ENCODE peak calls at places on chromosome 22, in five cellular contexts. Z is SK-N-SH, R is K562, M is H1, V is HCT116. W is an unnamed sample.

GRCh38 chr22:37638351-37639069 is 959 bp upstream of the SH3BP1 start:
- DNase-seq in Z (no peak), M (no peak), R (no peak), V (no peak), W (no peak)

GRCh38 chr22:35568751-35569725 is 28.4 kb downstream of the RASD2 start:
- DNase-seq in V (no peak), Z (no peak), R (no peak), M (no peak), W (no peak)

GRCh38 chr22:25334091-25334490 is 114.7 kb downstream of the CRYBB2 start:
- DNase-seq in Z (no peak), V (peak), R (peak), M (no peak), W (peak)

GRCh38 chr22:31749636-31750364 is at the start of gene PRR14L:
- DNase-seq in V (peak), R (peak), M (peak), Z (peak), W (peak)

GRCh38 chr22:42065408-42066132 is 5.0 kb downstream of the NAGA start:
- DNase-seq in Z (no peak), V (no peak), M (no peak), R (no peak), W (no peak)

GRCh38 chr22:17767236-17768065 is 6.8 kb downstream of the BID start:
- DNase-seq in M (no peak), Z (no peak), V (no peak), R (no peak), W (no peak)

GRCh38 chr22:49951001-49951677 is 9.4 kb upstream of the PIM3 start:
- DNase-seq in V (no peak), M (no peak), Z (no peak), R (no peak), W (peak)

GRCh38 chr22:41271787-41272186 is 14.2 kb downstream of the RANGAP1 start:
- DNase-seq in R (no peak), M (no peak), V (no peak), Z (no peak), W (no peak)

GRCh38 chr22:37496651-37497599 is 10.7 kb upstream of the MFNG start:
- DNase-seq in M (no peak), R (no peak), V (no peak), Z (peak), W (no peak)

GRCh38 chr22:48100685-48101417 is 1338.4 kb downstream of the TBC1D22A start:
- DNase-seq in V (no peak), Z (no peak), R (no peak), M (no peak), W (no peak)

GRCh38 chr22:44648821-44649566 is 53.0 kb upstream of the PRR5 start:
- DNase-seq in R (no peak), M (no peak), Z (peak), V (no peak), W (no peak)

GRCh38 chr22:37569009-37569920 is 9.0 kb downstream of the CDC42EP1 start:
- DNase-seq in M (no peak), V (no peak), R (peak), Z (no peak), W (no peak)

GRCh38 chr22:49540571-49541450 is 286.9 kb downstream of the BRD1 start:
- DNase-seq in V (no peak), Z (no peak), M (no peak), R (no peak), W (no peak)

GRCh38 chr22:20128902-20129746 is 2.5 kb upstream of the ZDHHC8 start:
- DNase-seq in Z (no peak), R (peak), V (no peak), M (no peak), W (no peak)

DNA sequence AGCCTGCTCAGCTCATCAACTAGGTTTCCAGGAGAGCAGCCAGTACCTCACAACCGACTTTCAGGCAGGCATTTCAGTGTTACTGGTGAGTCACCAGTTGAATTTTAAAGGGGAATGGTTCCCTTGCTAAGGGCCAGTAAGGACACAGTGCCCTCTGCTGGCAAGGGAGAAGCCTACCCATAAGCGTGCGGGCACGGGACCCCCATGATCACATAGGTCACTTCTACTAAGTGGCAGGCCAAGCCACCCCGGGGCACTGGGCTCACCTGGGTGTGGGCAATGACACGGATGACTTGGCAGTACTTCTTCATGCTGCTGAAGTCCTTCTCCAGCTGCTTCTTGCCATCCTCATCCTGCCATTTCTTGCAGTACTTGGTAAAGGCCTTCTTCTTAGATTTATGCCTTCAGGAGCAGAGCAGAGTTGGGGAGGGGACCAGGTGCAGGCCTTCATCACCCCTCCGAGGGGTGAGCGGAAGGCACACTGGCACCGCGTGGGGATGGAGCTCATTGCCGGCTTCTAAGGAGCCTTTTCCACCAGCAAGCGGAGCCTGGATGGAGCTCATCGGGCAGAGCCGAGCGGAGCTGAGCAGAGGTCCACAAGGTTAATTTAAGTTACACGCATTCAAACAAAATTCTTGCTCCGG is 2.9 kb downstream of the RPL3 start:
- DNase-seq in M (no peak), V (peak), Z (peak), R (no peak), W (no peak)
- TF ChIP-seq JUND in M (peak), V (no peak), Z (peak), R (peak), W (no peak)

GRCh38 chr22:30045001-30045887 is 35.0 kb upstream of the HORMAD2 start:
- DNase-seq in Z (no peak), R (no peak), V (no peak), M (no peak), W (no peak)

GRCh38 chr22:30045901-30046715 is 34.2 kb upstream of the HORMAD2 start:
- DNase-seq in Z (no peak), M (no peak), R (no peak), V (no peak), W (no peak)

GRCh38 chr22:30046716-30047363 is 33.4 kb upstream of the HORMAD2 start:
- DNase-seq in R (no peak), Z (no peak), V (no peak), M (no peak), W (no peak)

GRCh38 chr22:30048711-30049110 is 31.6 kb upstream of the HORMAD2 start:
- DNase-seq in Z (no peak), M (no peak), R (no peak), V (no peak), W (no peak)

GRCh38 chr22:30047364-30047738 is 32.9 kb upstream of the HORMAD2 start:
- DNase-seq in V (no peak), Z (no peak), M (no peak), R (no peak), W (peak)
- TF ChIP-seq JUND in V (no peak), Z (no peak), M (no peak), R (no peak), W (no peak)

DNA sequence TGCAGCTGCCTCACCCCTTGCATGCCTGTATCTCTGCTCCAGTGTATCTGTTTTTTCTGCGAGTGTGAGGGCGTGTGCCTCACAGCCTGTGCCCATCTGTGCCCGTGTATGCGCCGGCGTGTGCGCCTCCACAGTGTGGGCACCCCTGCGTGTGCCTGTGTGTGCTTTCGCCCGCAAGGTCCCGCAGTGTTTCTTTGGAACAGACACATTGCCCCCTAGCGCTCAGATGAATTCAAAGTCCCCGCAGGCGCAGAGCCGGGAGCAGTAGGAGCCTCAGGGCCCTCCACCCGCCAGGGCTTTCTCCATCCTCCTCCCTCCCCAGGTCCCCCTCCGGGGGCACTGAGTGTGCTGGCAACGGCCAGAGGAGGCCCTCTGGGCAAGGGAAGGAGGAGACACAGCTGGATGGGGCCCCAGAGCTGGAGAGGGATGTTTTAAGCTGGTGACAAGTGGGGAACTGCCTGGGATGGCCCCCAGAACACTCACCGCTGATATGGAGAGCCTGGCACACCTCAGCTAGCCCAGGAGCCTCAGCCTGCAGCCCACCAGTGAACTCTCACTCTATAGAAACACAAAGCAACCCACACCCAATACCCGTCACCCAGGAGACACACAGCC is 3.2 kb upstream of the MN1 start:
- DNase-seq in Z (peak), V (no peak), M (no peak), R (peak), W (peak)
- TF ChIP-seq JUND in Z (no peak), V (no peak), M (no peak), R (no peak), W (no peak)

DNA sequence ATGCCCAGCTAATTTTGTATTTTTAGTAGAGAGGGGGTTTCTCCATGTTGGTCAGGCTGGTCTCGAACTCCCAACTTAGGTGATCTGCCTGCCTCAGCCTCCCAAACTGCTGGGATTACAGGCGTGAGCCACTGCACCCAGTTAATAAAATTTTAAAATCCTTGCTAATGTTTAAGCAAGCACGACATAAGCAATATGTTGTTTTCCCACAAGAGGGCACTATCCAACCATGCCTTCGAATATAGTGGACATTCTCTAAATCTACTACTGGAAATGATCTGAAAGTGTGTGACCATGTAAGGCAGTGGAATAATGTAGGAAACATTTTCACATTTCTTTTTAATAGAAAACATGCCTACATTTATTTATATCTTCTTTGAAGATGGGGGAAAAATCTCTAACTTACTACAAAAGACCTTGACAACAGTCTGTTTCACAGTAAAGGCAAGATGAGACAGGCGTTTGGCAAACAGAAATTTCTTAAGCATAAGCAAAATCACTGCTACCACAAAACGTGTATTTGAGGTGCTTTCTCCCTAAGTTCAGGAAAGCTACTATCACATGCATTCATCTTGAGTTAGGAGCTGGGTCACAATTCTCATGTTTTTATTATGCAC is 38.2 kb downstream of the PITPNB start:
- DNase-seq in Z (peak), V (peak), R (peak), M (no peak), W (peak)
- TF ChIP-seq JUND in Z (no peak), V (no peak), R (no peak), M (no peak), W (no peak)